ENCODE peak calls at places on chromosomes 7 and 10, in ten cellular contexts. One of them, this sample, is unnamed.

GRCh38 chr10:27713906-27714305 is 31.7 kb downstream of the MKX start:
- DNase-seq in bronchial epithelial cell: peak
- DNase-seq in psoas muscle: no peak
- DNase-seq in suprapubic skin: no peak
- DNase-seq in PC-3: no peak
- DNase-seq in mammary epithelial cell: no peak
- DNase-seq in OCI-LY7: no peak
- DNase-seq in MM.1S: no peak
- DNase-seq in uterus: no peak
- DNase-seq in tibial artery: no peak
- DNase-seq in this sample: no peak

GRCh38 chr10:23081156-23081833 is 14.1 kb upstream of the MSRB2 start:
- DNase-seq in bronchial epithelial cell: no peak
- DNase-seq in psoas muscle: no peak
- DNase-seq in suprapubic skin: no peak
- DNase-seq in PC-3: peak
- DNase-seq in mammary epithelial cell: peak
- DNase-seq in OCI-LY7: no peak
- DNase-seq in MM.1S: no peak
- DNase-seq in uterus: no peak
- DNase-seq in tibial artery: no peak
- DNase-seq in this sample: no peak

GRCh38 chr10:51302316-51302715 is 228.0 kb downstream of the PRKG1 start:
- DNase-seq in bronchial epithelial cell: peak
- DNase-seq in psoas muscle: no peak
- DNase-seq in suprapubic skin: no peak
- DNase-seq in PC-3: peak
- DNase-seq in mammary epithelial cell: no peak
- DNase-seq in OCI-LY7: no peak
- DNase-seq in MM.1S: no peak
- DNase-seq in uterus: no peak
- DNase-seq in tibial artery: no peak
- DNase-seq in this sample: no peak

GRCh38 chr7:5652829-5653228 is 128.6 kb downstream of the RNF216 start:
- DNase-seq in bronchial epithelial cell: no peak
- DNase-seq in psoas muscle: no peak
- DNase-seq in suprapubic skin: no peak
- DNase-seq in PC-3: no peak
- DNase-seq in mammary epithelial cell: no peak
- DNase-seq in OCI-LY7: no peak
- DNase-seq in MM.1S: no peak
- DNase-seq in uterus: no peak
- DNase-seq in tibial artery: no peak
- DNase-seq in this sample: no peak

GRCh38 chr7:19333706-19334105 is 188.5 kb upstream of the FERD3L start:
- DNase-seq in bronchial epithelial cell: no peak
- DNase-seq in psoas muscle: no peak
- DNase-seq in suprapubic skin: no peak
- DNase-seq in PC-3: no peak
- DNase-seq in mammary epithelial cell: no peak
- DNase-seq in OCI-LY7: no peak
- DNase-seq in MM.1S: no peak
- DNase-seq in uterus: no peak
- DNase-seq in tibial artery: no peak
- DNase-seq in this sample: no peak

GRCh38 chr10:68231916-68232315 is at the start of gene ATOH7:
- DNase-seq in bronchial epithelial cell: no peak
- DNase-seq in psoas muscle: no peak
- DNase-seq in suprapubic skin: no peak
- DNase-seq in PC-3: no peak
- DNase-seq in mammary epithelial cell: no peak
- DNase-seq in OCI-LY7: no peak
- DNase-seq in MM.1S: no peak
- DNase-seq in uterus: no peak
- DNase-seq in tibial artery: no peak
- DNase-seq in this sample: no peak

GRCh38 chr7:128910569-128910945 is at the start of gene KCP:
- DNase-seq in bronchial epithelial cell: no peak
- DNase-seq in psoas muscle: no peak
- DNase-seq in suprapubic skin: no peak
- DNase-seq in PC-3: no peak
- DNase-seq in mammary epithelial cell: no peak
- DNase-seq in OCI-LY7: no peak
- DNase-seq in MM.1S: no peak
- DNase-seq in uterus: no peak
- DNase-seq in tibial artery: peak
- DNase-seq in this sample: no peak

GRCh38 chr7:27872281-27873005 is 132.5 kb downstream of the TAX1BP1 start:
- DNase-seq in bronchial epithelial cell: no peak
- DNase-seq in psoas muscle: no peak
- DNase-seq in suprapubic skin: no peak
- DNase-seq in PC-3: no peak
- DNase-seq in mammary epithelial cell: no peak
- DNase-seq in OCI-LY7: no peak
- DNase-seq in MM.1S: no peak
- DNase-seq in uterus: no peak
- DNase-seq in tibial artery: no peak
- DNase-seq in this sample: no peak

GRCh38 chr10:1228463-1228975 is 172.3 kb downstream of the WDR37 start:
- DNase-seq in bronchial epithelial cell: no peak
- DNase-seq in psoas muscle: no peak
- DNase-seq in suprapubic skin: no peak
- DNase-seq in PC-3: no peak
- DNase-seq in mammary epithelial cell: no peak
- DNase-seq in OCI-LY7: no peak
- DNase-seq in MM.1S: no peak
- DNase-seq in uterus: no peak
- DNase-seq in tibial artery: no peak
- DNase-seq in this sample: no peak

GRCh38 chr10:1229116-1229515 is 172.9 kb downstream of the WDR37 start:
- DNase-seq in bronchial epithelial cell: no peak
- DNase-seq in psoas muscle: no peak
- DNase-seq in suprapubic skin: no peak
- DNase-seq in PC-3: no peak
- DNase-seq in mammary epithelial cell: no peak
- DNase-seq in OCI-LY7: no peak
- DNase-seq in MM.1S: no peak
- DNase-seq in uterus: no peak
- DNase-seq in tibial artery: no peak
- DNase-seq in this sample: no peak

GRCh38 chr10:1229574-1229973 is 173.4 kb downstream of the WDR37 start:
- DNase-seq in bronchial epithelial cell: no peak
- DNase-seq in psoas muscle: no peak
- DNase-seq in suprapubic skin: no peak
- DNase-seq in PC-3: no peak
- DNase-seq in mammary epithelial cell: no peak
- DNase-seq in OCI-LY7: no peak
- DNase-seq in MM.1S: no peak
- DNase-seq in uterus: no peak
- DNase-seq in tibial artery: no peak
- DNase-seq in this sample: no peak

GRCh38 chr10:1230592-1231275 is 174.5 kb downstream of the WDR37 start:
- DNase-seq in bronchial epithelial cell: no peak
- DNase-seq in psoas muscle: no peak
- DNase-seq in suprapubic skin: no peak
- DNase-seq in PC-3: no peak
- DNase-seq in mammary epithelial cell: no peak
- DNase-seq in OCI-LY7: no peak
- DNase-seq in MM.1S: no peak
- DNase-seq in uterus: no peak
- DNase-seq in tibial artery: no peak
- DNase-seq in this sample: no peak

GRCh38 chr10:1230138-1230537 is 174.0 kb downstream of the WDR37 start:
- DNase-seq in bronchial epithelial cell: no peak
- DNase-seq in psoas muscle: no peak
- DNase-seq in suprapubic skin: no peak
- DNase-seq in PC-3: no peak
- DNase-seq in mammary epithelial cell: no peak
- DNase-seq in OCI-LY7: no peak
- DNase-seq in MM.1S: no peak
- DNase-seq in uterus: no peak
- DNase-seq in tibial artery: no peak
- DNase-seq in this sample: no peak
- TF ChIP-seq CTCF in bronchial epithelial cell: no peak
- TF ChIP-seq CTCF in psoas muscle: no peak
- TF ChIP-seq CTCF in suprapubic skin: no peak
- TF ChIP-seq CTCF in PC-3: no peak
- TF ChIP-seq CTCF in mammary epithelial cell: no peak
- TF ChIP-seq CTCF in OCI-LY7: no peak
- TF ChIP-seq CTCF in MM.1S: no peak
- TF ChIP-seq CTCF in uterus: no peak
- TF ChIP-seq CTCF in tibial artery: no peak
- TF ChIP-seq CTCF in this sample: no peak

DNA sequence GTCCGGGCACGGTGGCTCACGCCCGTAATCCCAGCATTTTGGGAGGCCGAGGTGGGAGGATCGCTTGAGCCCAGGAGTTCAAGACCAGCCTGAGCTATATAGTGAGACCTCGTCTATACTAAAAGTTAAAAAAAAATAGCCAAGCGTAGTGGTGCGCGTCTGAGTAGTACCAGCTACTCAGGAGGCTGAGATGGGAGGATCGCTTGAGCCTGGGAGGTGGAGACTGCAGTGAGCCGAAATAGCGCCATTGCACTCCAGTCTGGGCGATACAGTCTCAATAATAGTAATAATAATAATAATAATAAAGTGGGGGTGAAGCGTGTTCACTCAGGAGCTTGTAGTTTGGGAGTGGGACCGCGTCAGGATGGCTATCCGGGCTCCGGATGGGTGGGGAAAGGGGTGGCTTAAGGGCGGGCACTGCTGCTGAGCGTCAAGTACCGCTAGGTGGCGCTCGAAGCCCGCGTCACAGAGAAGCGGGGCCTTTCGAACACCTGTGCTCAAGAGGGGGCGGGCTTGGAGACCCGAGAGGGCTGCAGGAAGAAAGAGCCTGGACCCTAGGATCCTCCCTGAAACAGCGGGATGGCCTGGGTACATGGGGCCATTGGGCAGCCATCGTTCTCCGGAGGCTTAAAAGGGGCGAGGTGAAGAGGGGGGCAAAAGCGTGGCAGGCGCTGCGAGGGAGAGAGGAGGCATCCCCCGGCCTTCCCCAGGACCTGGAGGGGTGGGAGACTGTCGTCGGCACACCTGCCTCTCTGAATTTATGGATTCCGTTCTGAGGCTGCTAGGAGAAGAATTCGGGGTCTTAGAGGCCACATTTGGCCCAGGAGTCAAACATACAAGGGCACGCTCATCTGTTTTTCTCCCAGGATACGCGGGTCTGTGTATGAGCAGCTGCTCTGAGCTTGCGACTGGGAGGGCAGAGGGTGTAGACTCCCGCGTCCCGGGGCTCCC is 14.5 kb downstream of the LBX1 start:
- DNase-seq in bronchial epithelial cell: peak
- DNase-seq in psoas muscle: peak
- DNase-seq in suprapubic skin: no peak
- DNase-seq in PC-3: peak
- DNase-seq in mammary epithelial cell: peak
- DNase-seq in OCI-LY7: peak
- DNase-seq in MM.1S: peak
- DNase-seq in uterus: peak
- DNase-seq in tibial artery: no peak
- DNase-seq in this sample: peak
- TF ChIP-seq CTCF in bronchial epithelial cell: peak
- TF ChIP-seq CTCF in psoas muscle: peak
- TF ChIP-seq CTCF in suprapubic skin: peak
- TF ChIP-seq CTCF in PC-3: peak
- TF ChIP-seq CTCF in mammary epithelial cell: peak
- TF ChIP-seq CTCF in OCI-LY7: peak
- TF ChIP-seq CTCF in MM.1S: peak
- TF ChIP-seq CTCF in uterus: peak
- TF ChIP-seq CTCF in tibial artery: peak
- TF ChIP-seq CTCF in this sample: peak

DNA sequence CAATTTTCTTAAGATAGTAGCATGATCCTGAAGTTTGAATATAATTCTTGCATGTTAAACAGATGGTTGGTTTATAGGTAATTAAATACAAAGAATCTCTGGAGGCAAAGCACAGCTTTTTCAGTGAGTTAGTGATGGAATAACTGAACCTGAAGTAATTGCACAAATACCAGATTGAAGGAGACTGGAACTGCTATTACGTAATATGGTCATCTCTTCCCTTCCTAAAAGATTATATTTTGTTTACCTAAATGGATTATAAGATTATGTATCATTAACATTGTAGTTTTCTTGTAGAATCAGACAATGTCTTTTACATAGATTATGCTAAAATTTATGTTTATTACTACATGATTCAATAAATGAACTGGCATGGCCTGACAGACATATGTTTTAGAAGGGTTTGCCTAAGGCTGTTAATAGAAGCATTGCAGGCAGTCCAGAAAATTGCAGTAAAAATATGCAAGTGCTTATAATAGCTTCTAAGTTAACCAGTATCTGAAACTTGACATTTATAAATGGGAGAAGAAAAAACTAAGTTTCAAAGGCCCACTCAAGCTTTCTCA is 35.8 kb upstream of the GPR37 start:
- DNase-seq in bronchial epithelial cell: no peak
- DNase-seq in psoas muscle: no peak
- DNase-seq in suprapubic skin: no peak
- DNase-seq in PC-3: no peak
- DNase-seq in mammary epithelial cell: no peak
- DNase-seq in OCI-LY7: no peak
- DNase-seq in MM.1S: no peak
- DNase-seq in uterus: no peak
- DNase-seq in tibial artery: no peak
- DNase-seq in this sample: no peak
- TF ChIP-seq CTCF in bronchial epithelial cell: no peak
- TF ChIP-seq CTCF in psoas muscle: no peak
- TF ChIP-seq CTCF in suprapubic skin: no peak
- TF ChIP-seq CTCF in PC-3: no peak
- TF ChIP-seq CTCF in mammary epithelial cell: no peak
- TF ChIP-seq CTCF in OCI-LY7: no peak
- TF ChIP-seq CTCF in MM.1S: no peak
- TF ChIP-seq CTCF in uterus: no peak
- TF ChIP-seq CTCF in tibial artery: no peak
- TF ChIP-seq CTCF in this sample: no peak

GRCh38 chr10:129778571-129778970 is 185.5 kb downstream of the EBF3 start:
- DNase-seq in bronchial epithelial cell: no peak
- DNase-seq in psoas muscle: no peak
- DNase-seq in suprapubic skin: no peak
- DNase-seq in PC-3: no peak
- DNase-seq in mammary epithelial cell: no peak
- DNase-seq in OCI-LY7: no peak
- DNase-seq in MM.1S: no peak
- DNase-seq in uterus: no peak
- DNase-seq in tibial artery: no peak
- DNase-seq in this sample: no peak

GRCh38 chr10:129780901-129781795 is 182.9 kb downstream of the EBF3 start:
- DNase-seq in bronchial epithelial cell: no peak
- DNase-seq in psoas muscle: no peak
- DNase-seq in suprapubic skin: peak
- DNase-seq in PC-3: no peak
- DNase-seq in mammary epithelial cell: no peak
- DNase-seq in OCI-LY7: no peak
- DNase-seq in MM.1S: no peak
- DNase-seq in uterus: no peak
- DNase-seq in tibial artery: peak
- DNase-seq in this sample: no peak

GRCh38 chr10:129777687-129778086 is 186.4 kb downstream of the EBF3 start:
- DNase-seq in bronchial epithelial cell: no peak
- DNase-seq in psoas muscle: no peak
- DNase-seq in suprapubic skin: no peak
- DNase-seq in PC-3: no peak
- DNase-seq in mammary epithelial cell: no peak
- DNase-seq in OCI-LY7: no peak
- DNase-seq in MM.1S: no peak
- DNase-seq in uterus: no peak
- DNase-seq in tibial artery: peak
- DNase-seq in this sample: no peak

GRCh38 chr10:129779126-129779525 is 184.9 kb downstream of the EBF3 start:
- DNase-seq in bronchial epithelial cell: no peak
- DNase-seq in psoas muscle: no peak
- DNase-seq in suprapubic skin: no peak
- DNase-seq in PC-3: no peak
- DNase-seq in mammary epithelial cell: no peak
- DNase-seq in OCI-LY7: no peak
- DNase-seq in MM.1S: no peak
- DNase-seq in uterus: no peak
- DNase-seq in tibial artery: no peak
- DNase-seq in this sample: no peak

DNA sequence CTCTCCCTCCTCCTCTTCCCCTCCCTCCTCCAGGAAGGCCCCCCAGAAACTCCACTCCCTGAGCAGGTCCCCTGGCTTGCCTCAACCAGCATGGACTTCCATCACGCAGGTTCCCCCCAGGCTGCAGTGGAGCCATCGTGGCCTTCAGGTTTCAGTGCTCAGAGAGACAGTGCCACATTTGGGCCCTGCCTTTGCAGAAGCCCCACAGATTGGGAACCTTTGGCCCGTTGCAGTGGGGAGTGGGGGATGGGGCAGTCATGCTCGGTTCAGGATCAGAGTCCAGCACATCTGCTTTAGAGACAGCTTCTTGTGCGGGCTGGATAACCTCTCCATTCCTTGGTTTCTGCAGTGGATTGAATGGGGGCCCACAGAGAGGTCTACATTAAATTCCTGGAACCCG is 183.9 kb downstream of the EBF3 start:
- DNase-seq in bronchial epithelial cell: no peak
- DNase-seq in psoas muscle: no peak
- DNase-seq in suprapubic skin: peak
- DNase-seq in PC-3: no peak
- DNase-seq in mammary epithelial cell: no peak
- DNase-seq in OCI-LY7: no peak
- DNase-seq in MM.1S: no peak
- DNase-seq in uterus: no peak
- DNase-seq in tibial artery: peak
- DNase-seq in this sample: no peak
- TF ChIP-seq CTCF in bronchial epithelial cell: no peak
- TF ChIP-seq CTCF in psoas muscle: no peak
- TF ChIP-seq CTCF in suprapubic skin: no peak
- TF ChIP-seq CTCF in PC-3: no peak
- TF ChIP-seq CTCF in mammary epithelial cell: no peak
- TF ChIP-seq CTCF in OCI-LY7: no peak
- TF ChIP-seq CTCF in MM.1S: no peak
- TF ChIP-seq CTCF in uterus: no peak
- TF ChIP-seq CTCF in tibial artery: no peak
- TF ChIP-seq CTCF in this sample: no peak